ENCODE peak calls at places on chromosome 10, in four cellular contexts. D is GM12878, C is SK-N-SH, S is fibroblast of lung. I is an unnamed sample.

GRCh38 chr10:67385566-67385965 is 310.4 kb downstream of the CTNNA3 start:
- DNase-seq in S (no peak), C (no peak), D (no peak), I (no peak)

GRCh38 chr10:85510682-85511081 is 855.9 kb downstream of the GRID1 start:
- DNase-seq in D (no peak), S (no peak), C (no peak), I (peak)

GRCh38 chr10:36172054-36172531 is 530.0 kb upstream of the FZD8 start:
- DNase-seq in S (peak), D (no peak), C (no peak), I (no peak)

GRCh38 chr10:93926613-93927012 is 32.8 kb downstream of the SLC35G1 start:
- DNase-seq in D (no peak), C (no peak), S (peak), I (no peak)

GRCh38 chr10:1737222-1738061 is at the start of gene ADARB2:
- DNase-seq in D (peak), C (peak), S (peak), I (peak)

GRCh38 chr10:86363184-86363832 is 3.3 kb downstream of the GRID1 start:
- DNase-seq in D (no peak), C (no peak), S (no peak), I (peak)

GRCh38 chr10:33263453-33263852 is 71.0 kb downstream of the NRP1 start:
- DNase-seq in D (no peak), C (no peak), S (peak), I (no peak)

GRCh38 chr10:121927361-121927840 is 430 bp downstream of the ATE1 start:
- DNase-seq in C (peak), D (no peak), S (peak), I (peak)

GRCh38 chr10:97270523-97271154 is 21.8 kb downstream of the ARHGAP19 start:
- DNase-seq in S (peak), C (no peak), D (no peak), I (no peak)

GRCh38 chr10:1043532-1043995 is 5.4 kb downstream of the IDI1 start:
- DNase-seq in S (no peak), D (peak), C (no peak), I (no peak)

GRCh38 chr10:86443069-86443468 is 76.5 kb upstream of the GRID1 start:
- DNase-seq in S (peak), D (no peak), C (no peak), I (no peak)

GRCh38 chr10:86711957-86712708 is 43.8 kb downstream of the LDB3 start:
- DNase-seq in D (peak), S (peak), C (peak), I (peak)

DNA sequence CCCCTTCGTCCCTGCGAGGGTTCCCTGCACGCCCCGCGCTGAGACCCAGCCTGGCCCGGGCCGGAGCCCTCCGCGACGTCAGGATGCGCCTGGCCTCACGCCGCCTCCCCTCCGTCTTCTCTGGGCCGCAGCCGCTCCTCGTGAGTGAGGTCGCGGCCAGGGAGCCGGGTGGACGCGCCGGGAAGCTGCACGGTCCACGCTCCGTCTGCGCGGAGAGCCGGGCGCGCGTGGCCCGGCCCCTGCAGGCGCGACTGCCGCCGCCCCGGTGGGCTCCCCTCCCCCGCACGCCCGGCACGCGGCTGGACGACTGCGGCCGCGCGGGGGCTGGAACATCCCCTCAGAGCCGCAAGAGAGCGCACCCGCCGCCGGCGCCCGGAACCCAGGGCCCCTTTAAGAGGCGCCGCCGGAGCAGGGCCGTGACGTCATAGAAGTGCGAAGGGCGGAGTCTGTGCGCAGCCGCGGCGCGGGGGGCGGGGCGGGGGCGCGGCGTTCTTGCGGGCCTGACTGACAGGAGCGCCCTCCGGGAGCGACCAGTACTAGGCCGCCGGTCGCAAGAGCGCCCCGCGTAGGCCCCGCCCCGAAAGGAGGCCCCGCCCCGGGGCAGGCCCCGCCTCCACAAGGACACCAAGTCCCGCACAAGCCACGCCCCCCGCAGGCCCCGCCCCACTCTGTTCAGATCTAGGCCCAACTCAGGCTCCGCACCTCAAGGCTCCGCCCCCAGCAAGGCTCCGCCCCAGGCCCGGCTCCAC is 449 bp upstream of the INPP5A start:
- DNase-seq in S (peak), D (peak), C (peak), I (peak)
- H3K27ac ChIP-seq in S (peak), D (no peak), C (peak), I (peak)

DNA sequence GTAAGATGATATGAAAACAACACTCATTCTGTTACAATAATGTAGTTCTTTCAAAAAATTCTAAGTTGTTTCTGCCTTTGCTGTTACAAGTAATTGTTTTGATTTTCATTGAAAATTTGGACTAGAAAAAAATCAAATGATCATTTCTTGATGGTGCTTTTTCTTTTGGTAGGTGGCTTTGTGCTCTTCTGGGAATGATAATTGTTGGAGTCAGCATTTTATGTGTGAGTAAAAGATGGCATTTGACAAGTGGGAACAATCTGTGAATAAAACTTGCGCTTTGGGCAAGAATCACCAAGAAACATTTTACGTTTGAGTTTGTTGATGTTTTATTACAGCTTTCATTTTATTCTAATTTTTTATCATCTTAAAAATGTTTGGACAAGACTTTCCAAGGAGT is 25.9 kb downstream of the SLC18A2 start:
- DNase-seq in D (no peak), S (no peak), C (no peak), I (no peak)
- TF ChIP-seq CTCF in D (no peak), S (no peak), C (no peak), I (no peak)

DNA sequence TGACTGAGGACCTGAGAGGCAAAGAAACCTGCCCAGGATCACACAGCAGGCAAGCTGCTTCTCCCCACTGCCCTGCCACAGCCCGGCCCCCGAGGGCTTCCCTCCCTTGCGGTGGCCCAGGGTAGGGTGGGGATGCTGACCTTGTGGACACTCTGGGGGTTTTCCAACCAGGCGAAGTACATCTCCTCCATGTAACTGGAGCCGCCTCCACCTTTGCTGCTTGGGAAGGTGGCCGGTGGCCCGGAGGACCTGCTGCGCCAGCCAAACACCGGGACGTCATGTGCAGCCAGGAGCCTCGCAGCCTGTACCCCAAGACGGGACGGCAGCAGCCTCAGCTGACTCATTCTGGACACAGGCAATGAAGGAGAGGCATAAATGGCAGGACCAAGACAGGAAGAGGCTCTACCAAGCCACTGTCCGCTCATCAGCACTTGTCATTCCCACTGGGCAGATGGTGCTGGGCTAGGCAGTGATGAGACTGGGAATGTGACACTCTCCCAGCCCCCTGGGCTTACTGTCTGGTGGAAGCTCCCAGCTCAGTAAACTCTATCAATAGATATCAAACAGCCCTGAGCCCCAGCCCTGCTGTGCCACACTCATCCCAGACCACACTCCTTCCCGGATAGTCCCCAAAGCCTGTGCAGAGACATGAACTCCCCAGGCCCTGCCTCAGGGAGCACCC is 3.7 kb downstream of the OGDHL start:
- DNase-seq in S (no peak), C (no peak), D (no peak), I (peak)
- H3K9ac ChIP-seq in S (no peak), C (no peak), D (no peak), I (no peak)

GRCh38 chr10:17984563-17984962 is 32.8 kb downstream of the SLC39A12 start:
- DNase-seq in S (no peak), C (no peak), D (no peak), I (no peak)
- H3K27ac ChIP-seq in S (no peak), C (no peak), D (no peak), I (no peak)

GRCh38 chr10:114458216-114458615 is 53.9 kb upstream of the AFAP1L2 start:
- DNase-seq in S (peak), D (no peak), C (no peak), I (no peak)

GRCh38 chr10:114453576-114453975 is 49.3 kb upstream of the AFAP1L2 start:
- DNase-seq in D (no peak), C (no peak), S (no peak), I (peak)

GRCh38 chr10:114458955-114459354 is 54.7 kb upstream of the AFAP1L2 start:
- DNase-seq in S (no peak), C (peak), D (no peak), I (peak)
- TF ChIP-seq CTCF in S (peak), C (peak), D (peak), I (peak)

GRCh38 chr10:100327701-100328009 is 2.4 kb downstream of the PKD2L1 start:
- DNase-seq in C (no peak), D (no peak), S (no peak), I (no peak)

GRCh38 chr10:100330128-100330527 is at the start of gene PKD2L1:
- DNase-seq in C (no peak), D (no peak), S (no peak), I (no peak)

GRCh38 chr10:100328198-100328597 is 1.8 kb downstream of the PKD2L1 start:
- DNase-seq in D (no peak), S (no peak), C (no peak), I (no peak)

GRCh38 chr10:100325164-100325563 is 4.9 kb downstream of the PKD2L1 start:
- DNase-seq in S (no peak), C (no peak), D (no peak), I (peak)

GRCh38 chr10:100327007-100327700 is 2.9 kb downstream of the PKD2L1 start:
- DNase-seq in D (peak), C (no peak), S (peak), I (no peak)
- H3K9ac ChIP-seq in D (peak), C (no peak), S (no peak), I (no peak)

DNA sequence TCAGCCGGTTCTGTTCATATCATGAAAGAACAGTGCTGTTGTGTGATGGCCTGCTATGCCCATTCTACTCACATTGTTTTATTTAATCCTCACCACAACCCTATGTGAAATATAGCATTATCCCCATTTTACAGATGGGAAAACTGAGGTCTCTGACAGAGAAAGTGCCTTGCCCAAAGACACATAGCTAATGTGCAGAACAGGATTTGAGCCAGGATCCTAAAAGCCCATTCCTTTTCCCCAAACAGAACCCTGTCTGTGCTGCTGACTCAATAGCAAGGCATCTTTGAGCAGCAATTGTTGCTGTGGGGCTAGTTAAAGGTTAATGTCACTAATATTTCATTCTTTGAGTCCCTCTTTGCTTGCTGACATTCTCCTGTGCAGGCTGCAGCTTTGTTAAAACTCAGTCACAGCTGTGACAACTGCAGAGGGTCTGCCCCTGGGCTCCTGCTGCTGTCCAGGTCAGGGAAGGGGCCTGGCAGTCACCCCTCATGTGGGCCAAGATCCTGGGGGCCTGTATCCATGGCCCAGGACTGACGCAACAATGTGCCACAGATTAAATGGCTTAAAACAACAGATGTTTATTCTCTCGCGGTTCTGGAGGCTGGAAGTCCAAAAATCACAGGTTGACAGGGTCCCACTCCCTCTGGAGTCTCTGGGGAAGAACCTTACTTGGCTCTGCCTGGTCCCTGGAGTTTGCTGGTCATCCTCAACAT is 40.4 kb downstream of the AFAP1L2 start:
- DNase-seq in C (no peak), S (peak), D (no peak), I (no peak)
- H3K27ac ChIP-seq in C (no peak), S (no peak), D (no peak), I (no peak)

DNA sequence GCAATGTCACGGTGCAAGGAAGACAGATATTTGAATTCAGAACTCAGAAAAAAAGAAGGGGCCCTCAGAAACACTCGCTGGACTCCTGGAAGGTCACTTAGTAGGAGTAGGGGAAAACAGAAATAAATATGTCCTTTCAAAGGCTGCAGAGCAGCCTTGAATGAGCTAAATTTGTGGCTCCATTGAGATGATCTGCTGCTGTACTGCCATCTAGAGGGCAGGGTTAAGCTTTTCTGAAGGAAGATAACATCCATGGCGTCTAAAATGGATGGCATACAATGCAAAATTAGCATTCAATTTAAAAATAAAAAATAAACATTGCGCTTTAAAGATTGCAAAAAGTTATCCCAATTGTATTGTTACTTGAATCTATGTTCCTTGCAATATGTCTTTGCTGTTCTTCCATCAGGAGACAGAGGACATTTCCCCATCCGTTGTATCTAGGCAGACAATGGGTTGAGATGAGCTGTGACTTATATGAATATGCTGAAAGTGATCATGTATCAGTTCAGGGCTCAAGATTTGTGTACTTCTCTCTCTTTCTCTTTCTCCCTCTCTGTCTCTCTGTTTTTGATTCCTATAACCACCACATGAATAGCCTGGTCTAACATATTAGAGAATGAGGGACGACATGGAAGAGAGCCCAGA is 642.2 kb downstream of the SH2D4B start:
- DNase-seq in S (no peak), C (peak), D (peak), I (peak)
- TF ChIP-seq CTCF in S (no peak), C (peak), D (peak), I (peak)

GRCh38 chr10:8245131-8246117 is 190.9 kb downstream of the GATA3 start:
- DNase-seq in C (peak), S (peak), D (no peak), I (no peak)
- H3K9ac ChIP-seq in C (no peak), S (no peak), D (no peak), I (no peak)

DNA sequence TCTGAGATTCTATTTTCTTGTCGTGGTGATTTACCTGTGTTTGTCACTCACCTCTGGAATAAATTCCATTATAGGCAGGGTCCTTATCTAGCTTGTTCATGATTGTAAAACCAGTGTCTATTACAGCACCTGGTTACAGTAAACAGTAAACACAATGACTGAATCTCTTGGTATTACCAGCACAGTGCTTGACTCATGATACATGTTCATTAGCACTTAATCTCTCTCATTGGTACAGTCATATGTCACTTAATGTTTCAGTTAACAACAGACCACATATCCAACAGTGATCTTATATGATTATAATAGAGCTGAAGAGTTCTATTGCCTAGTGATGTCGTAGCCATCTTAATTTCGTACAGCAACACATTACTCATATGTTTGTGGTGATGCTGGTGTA is 1.6 kb upstream of the TASOR2 start:
- DNase-seq in S (no peak), C (no peak), D (no peak), I (no peak)
- H3K27ac ChIP-seq in S (no peak), C (no peak), D (no peak), I (no peak)

I was measured in endodermal cell.